ENCODE peak calls at places on chromosomes 6 and 20, in ten cellular contexts. S, E, L, M, A, I, O, Q, W and N are unnamed samples.

GRCh38 chr6:122956376-122956775 is 39.7 kb upstream of the CLVS2 start:
- DNase-seq in S (no peak), E (no peak), L (no peak), M (no peak), A (no peak), I (no peak), O (no peak), Q (no peak), W (no peak), N (peak)

GRCh38 chr6:42901538-42901957 is 14.3 kb upstream of the PTCRA start:
- DNase-seq in S (peak), E (no peak), L (peak), M (peak), A (peak), I (peak), O (peak), Q (peak), W (peak), N (peak)

GRCh38 chr6:28907394-28907793 is 16.4 kb downstream of the TRIM27 start:
- DNase-seq in S (no peak), E (no peak), L (peak), M (no peak), A (peak), I (no peak), O (no peak), Q (no peak), W (no peak), N (no peak)

GRCh38 chr20:24102290-24102689 is 113.7 kb upstream of the GGTLC1 start:
- DNase-seq in S (peak), E (no peak), L (no peak), M (no peak), A (no peak), I (no peak), O (no peak), Q (no peak), W (peak), N (peak)

GRCh38 chr6:152309648-152310047 is 327.5 kb downstream of the SYNE1 start:
- DNase-seq in S (no peak), E (no peak), L (peak), M (no peak), A (no peak), I (no peak), O (no peak), Q (peak), W (peak), N (no peak)

GRCh38 chr6:105476978-105477377 is 74.1 kb upstream of the PREP start:
- DNase-seq in S (no peak), E (no peak), L (no peak), M (no peak), A (no peak), I (no peak), O (no peak), Q (no peak), W (no peak), N (no peak)

GRCh38 chr6:168196385-168196860 is 117.4 kb upstream of the FRMD1 start:
- DNase-seq in S (no peak), E (no peak), L (no peak), M (no peak), A (peak), I (no peak), O (no peak), Q (no peak), W (no peak), N (no peak)

GRCh38 chr6:150891886-150892485 is 26.5 kb downstream of the MTHFD1L start:
- DNase-seq in S (peak), E (no peak), L (peak), M (peak), A (peak), I (peak), O (peak), Q (peak), W (peak), N (peak)

GRCh38 chr6:157861814-157862213 is 38.8 kb downstream of the SNX9 start:
- DNase-seq in S (no peak), E (no peak), L (peak), M (no peak), A (peak), I (no peak), O (no peak), Q (no peak), W (no peak), N (no peak)

GRCh38 chr6:4017847-4018193 is 61.1 kb downstream of the FAM217A start:
- DNase-seq in S (peak), E (no peak), L (no peak), M (peak), A (peak), I (no peak), O (peak), Q (no peak), W (peak), N (peak)

GRCh38 chr6:24859608-24860007 is 60.9 kb upstream of the ARMH2 start:
- DNase-seq in S (no peak), E (no peak), L (no peak), M (no peak), A (no peak), I (no peak), O (no peak), Q (no peak), W (no peak), N (no peak)

GRCh38 chr6:132190097-132190814 is 211.0 kb downstream of the MOXD1 start:
- DNase-seq in S (no peak), E (no peak), L (peak), M (no peak), A (peak), I (no peak), O (no peak), Q (no peak), W (no peak), N (no peak)